ENCODE peak calls at places on chromosomes 5 and 9, in ten cellular contexts. O, N, B, U, K, T, Y, F, V and Z are unnamed samples.

GRCh38 chr9:74556685-74557084 is 59.5 kb downstream of the RORB start:
- DNase-seq in K (no peak), B (no peak), O (peak), U (no peak), T (no peak), Y (no peak), V (peak), N (no peak), F (no peak), Z (no peak)

GRCh38 chr9:92719028-92719647 is 45.5 kb downstream of the BICD2 start:
- DNase-seq in O (no peak), T (peak), F (no peak), N (no peak), U (no peak), Y (no peak), V (no peak), K (no peak), B (no peak), Z (no peak)

GRCh38 chr5:133241179-133241728 is 189.4 kb downstream of the HSPA4 start:
- DNase-seq in F (no peak), Y (no peak), U (no peak), N (no peak), K (no peak), T (no peak), V (no peak), B (peak), O (no peak), Z (no peak)

GRCh38 chr9:129584136-129584535 is 36.8 kb downstream of the C9orf50 start:
- DNase-seq in Y (peak), U (peak), F (peak), O (peak), K (peak), N (peak), T (no peak), V (peak), B (peak), Z (peak)

GRCh38 chr5:150000990-150001659 is 586 bp downstream of the HMGXB3 start:
- DNase-seq in K (peak), Y (no peak), N (peak), V (peak), U (no peak), T (peak), B (peak), F (peak), O (peak), Z (peak)

GRCh38 chr9:86303316-86303975 is 21.1 kb upstream of the ISCA1 start:
- DNase-seq in U (no peak), V (peak), N (no peak), B (no peak), K (peak), T (no peak), O (peak), Y (no peak), F (no peak), Z (no peak)

GRCh38 chr9:135615666-135616620 is 23.4 kb downstream of the GLT6D1 start:
- DNase-seq in K (no peak), O (no peak), U (no peak), F (peak), B (no peak), T (peak), V (no peak), Y (no peak), N (no peak), Z (no peak)

GRCh38 chr9:125854553-125855275 is 107.5 kb downstream of the PBX3 start:
- DNase-seq in B (no peak), N (no peak), F (no peak), V (peak), U (no peak), O (no peak), K (no peak), Y (no peak), T (no peak), Z (no peak)

GRCh38 chr5:162410365-162410764 is 342.8 kb downstream of the GABRG2 start:
- DNase-seq in U (no peak), F (no peak), N (no peak), Y (no peak), V (no peak), T (no peak), B (no peak), K (no peak), O (no peak), Z (no peak)

GRCh38 chr9:137550958-137551655 is 572 bp upstream of the MRPL41 start:
- DNase-seq in O (no peak), N (peak), U (no peak), V (no peak), Y (peak), F (peak), B (peak), K (no peak), T (peak), Z (no peak)

GRCh38 chr9:97468658-97469448 is 32.6 kb upstream of the TMOD1 start:
- DNase-seq in V (peak), O (peak), K (peak), U (peak), B (peak), N (peak), T (peak), F (peak), Y (peak), Z (peak)

GRCh38 chr5:145680744-145681143 is 154.4 kb downstream of the PRELID2 start:
- DNase-seq in V (no peak), T (no peak), F (no peak), N (no peak), B (no peak), Y (no peak), K (no peak), U (no peak), O (no peak), Z (no peak)

GRCh38 chr5:110757118-110757729 is 18.4 kb downstream of the SLC25A46 start:
- DNase-seq in T (no peak), V (peak), Y (peak), U (no peak), O (no peak), F (no peak), N (peak), B (peak), K (peak), Z (no peak)

GRCh38 chr9:118896356-118897000 is 472.8 kb downstream of the BRINP1 start:
- DNase-seq in V (no peak), T (no peak), F (no peak), Y (peak), B (no peak), K (no peak), O (no peak), U (no peak), N (peak), Z (no peak)